ENCODE peak calls at places on chromosome 14, in five cellular contexts. One of them, this sample, is unnamed.

GRCh38 chr14:93987376-93987775 is 9.7 kb upstream of the CCDC197 start:
- ATAC-seq in gastrocnemius medialis: peak
- ATAC-seq in A549: no peak
- ATAC-seq in IMR-90: no peak
- ATAC-seq in body of pancreas: peak
- ATAC-seq in this sample: no peak

GRCh38 chr14:21735639-21736307 is 62.2 kb upstream of the OR4E1 start:
- ATAC-seq in gastrocnemius medialis: no peak
- ATAC-seq in A549: no peak
- ATAC-seq in IMR-90: no peak
- ATAC-seq in body of pancreas: no peak
- ATAC-seq in this sample: no peak

GRCh38 chr14:99213603-99214002 is 58.4 kb downstream of the BCL11B start:
- ATAC-seq in gastrocnemius medialis: no peak
- ATAC-seq in A549: no peak
- ATAC-seq in IMR-90: no peak
- ATAC-seq in body of pancreas: no peak
- ATAC-seq in this sample: no peak

GRCh38 chr14:76947838-76948184 is 80.7 kb downstream of the IRF2BPL start:
- ATAC-seq in gastrocnemius medialis: no peak
- ATAC-seq in A549: no peak
- ATAC-seq in IMR-90: no peak
- ATAC-seq in body of pancreas: no peak
- ATAC-seq in this sample: no peak

GRCh38 chr14:89516173-89516572 is 99.1 kb upstream of the FOXN3 start:
- ATAC-seq in gastrocnemius medialis: no peak
- ATAC-seq in A549: no peak
- ATAC-seq in IMR-90: no peak
- ATAC-seq in body of pancreas: no peak
- ATAC-seq in this sample: no peak

GRCh38 chr14:93525691-93526451 is 95.1 kb downstream of the UNC79 start:
- ATAC-seq in gastrocnemius medialis: no peak
- ATAC-seq in A549: no peak
- ATAC-seq in IMR-90: no peak
- ATAC-seq in body of pancreas: no peak
- ATAC-seq in this sample: no peak

GRCh38 chr14:28760431-28760996 is 6.1 kb upstream of the FOXG1 start:
- ATAC-seq in gastrocnemius medialis: no peak
- ATAC-seq in A549: no peak
- ATAC-seq in IMR-90: no peak
- ATAC-seq in body of pancreas: no peak
- ATAC-seq in this sample: no peak

GRCh38 chr14:35366048-35366428 is 38.5 kb downstream of the NFKBIA start:
- ATAC-seq in gastrocnemius medialis: peak
- ATAC-seq in A549: no peak
- ATAC-seq in IMR-90: no peak
- ATAC-seq in body of pancreas: no peak
- ATAC-seq in this sample: no peak

GRCh38 chr14:92465353-92466067 is 48.1 kb upstream of the RIN3 start:
- ATAC-seq in gastrocnemius medialis: no peak
- ATAC-seq in A549: no peak
- ATAC-seq in IMR-90: no peak
- ATAC-seq in body of pancreas: no peak
- ATAC-seq in this sample: peak

GRCh38 chr14:61564623-61565091 is 130.7 kb upstream of the HIF1A start:
- ATAC-seq in gastrocnemius medialis: no peak
- ATAC-seq in A549: peak
- ATAC-seq in IMR-90: peak
- ATAC-seq in body of pancreas: no peak
- ATAC-seq in this sample: no peak

GRCh38 chr14:69779088-69779487 is 12.1 kb downstream of the SRSF5 start:
- ATAC-seq in gastrocnemius medialis: no peak
- ATAC-seq in A549: no peak
- ATAC-seq in IMR-90: no peak
- ATAC-seq in body of pancreas: no peak
- ATAC-seq in this sample: no peak

GRCh38 chr14:92439551-92440344 is 73.8 kb upstream of the RIN3 start:
- ATAC-seq in gastrocnemius medialis: no peak
- ATAC-seq in A549: no peak
- ATAC-seq in IMR-90: no peak
- ATAC-seq in body of pancreas: no peak
- ATAC-seq in this sample: no peak

GRCh38 chr14:50594577-50595316 is 34.8 kb downstream of the ATL1 start:
- ATAC-seq in gastrocnemius medialis: no peak
- ATAC-seq in A549: no peak
- ATAC-seq in IMR-90: no peak
- ATAC-seq in body of pancreas: no peak
- ATAC-seq in this sample: no peak

GRCh38 chr14:49986344-49987014 is 93.6 kb downstream of the ARF6 start:
- ATAC-seq in gastrocnemius medialis: no peak
- ATAC-seq in A549: peak
- ATAC-seq in IMR-90: no peak
- ATAC-seq in body of pancreas: no peak
- ATAC-seq in this sample: no peak

GRCh38 chr14:68939424-68939892 is 39.6 kb downstream of the ACTN1 start:
- ATAC-seq in gastrocnemius medialis: no peak
- ATAC-seq in A549: no peak
- ATAC-seq in IMR-90: no peak
- ATAC-seq in body of pancreas: no peak
- ATAC-seq in this sample: no peak

GRCh38 chr14:68762944-68763831 is 29.7 kb downstream of the ZFP36L1 start:
- ATAC-seq in gastrocnemius medialis: no peak
- ATAC-seq in A549: peak
- ATAC-seq in IMR-90: peak
- ATAC-seq in body of pancreas: peak
- ATAC-seq in this sample: peak

GRCh38 chr14:75823334-75823733 is 158.5 kb downstream of the TGFB3 start:
- ATAC-seq in gastrocnemius medialis: no peak
- ATAC-seq in A549: no peak
- ATAC-seq in IMR-90: no peak
- ATAC-seq in body of pancreas: no peak
- ATAC-seq in this sample: peak

GRCh38 chr14:91398707-91399106 is 18.9 kb downstream of the CCDC88C start:
- ATAC-seq in gastrocnemius medialis: no peak
- ATAC-seq in A549: no peak
- ATAC-seq in IMR-90: no peak
- ATAC-seq in body of pancreas: no peak
- ATAC-seq in this sample: no peak

GRCh38 chr14:58107041-58107440 is 45.0 kb downstream of the ARMH4 start:
- ATAC-seq in gastrocnemius medialis: no peak
- ATAC-seq in A549: no peak
- ATAC-seq in IMR-90: no peak
- ATAC-seq in body of pancreas: no peak
- ATAC-seq in this sample: no peak

GRCh38 chr14:23482814-23483128 is 13.3 kb downstream of the NGDN start:
- ATAC-seq in gastrocnemius medialis: no peak
- ATAC-seq in A549: no peak
- ATAC-seq in IMR-90: no peak
- ATAC-seq in body of pancreas: no peak
- ATAC-seq in this sample: no peak

GRCh38 chr14:68951800-68952540 is 27.1 kb downstream of the ACTN1 start:
- ATAC-seq in gastrocnemius medialis: no peak
- ATAC-seq in A549: no peak
- ATAC-seq in IMR-90: peak
- ATAC-seq in body of pancreas: no peak
- ATAC-seq in this sample: no peak

GRCh38 chr14:69316449-69317391 is 56.8 kb downstream of the GALNT16 start:
- ATAC-seq in gastrocnemius medialis: peak
- ATAC-seq in A549: peak
- ATAC-seq in IMR-90: peak
- ATAC-seq in body of pancreas: peak
- ATAC-seq in this sample: peak

GRCh38 chr14:101808020-101808641 is 46.6 kb downstream of the PPP2R5C start:
- ATAC-seq in gastrocnemius medialis: no peak
- ATAC-seq in A549: peak
- ATAC-seq in IMR-90: no peak
- ATAC-seq in body of pancreas: peak
- ATAC-seq in this sample: no peak

GRCh38 chr14:101810897-101811620 is 49.5 kb downstream of the PPP2R5C start:
- ATAC-seq in gastrocnemius medialis: no peak
- ATAC-seq in A549: no peak
- ATAC-seq in IMR-90: no peak
- ATAC-seq in body of pancreas: no peak
- ATAC-seq in this sample: no peak

GRCh38 chr14:101808894-101809670 is 47.6 kb downstream of the PPP2R5C start:
- ATAC-seq in gastrocnemius medialis: no peak
- ATAC-seq in A549: no peak
- ATAC-seq in IMR-90: no peak
- ATAC-seq in body of pancreas: peak
- ATAC-seq in this sample: no peak

GRCh38 chr14:101812071-101812470 is 50.6 kb downstream of the PPP2R5C start:
- ATAC-seq in gastrocnemius medialis: no peak
- ATAC-seq in A549: no peak
- ATAC-seq in IMR-90: no peak
- ATAC-seq in body of pancreas: no peak
- ATAC-seq in this sample: no peak

DNA sequence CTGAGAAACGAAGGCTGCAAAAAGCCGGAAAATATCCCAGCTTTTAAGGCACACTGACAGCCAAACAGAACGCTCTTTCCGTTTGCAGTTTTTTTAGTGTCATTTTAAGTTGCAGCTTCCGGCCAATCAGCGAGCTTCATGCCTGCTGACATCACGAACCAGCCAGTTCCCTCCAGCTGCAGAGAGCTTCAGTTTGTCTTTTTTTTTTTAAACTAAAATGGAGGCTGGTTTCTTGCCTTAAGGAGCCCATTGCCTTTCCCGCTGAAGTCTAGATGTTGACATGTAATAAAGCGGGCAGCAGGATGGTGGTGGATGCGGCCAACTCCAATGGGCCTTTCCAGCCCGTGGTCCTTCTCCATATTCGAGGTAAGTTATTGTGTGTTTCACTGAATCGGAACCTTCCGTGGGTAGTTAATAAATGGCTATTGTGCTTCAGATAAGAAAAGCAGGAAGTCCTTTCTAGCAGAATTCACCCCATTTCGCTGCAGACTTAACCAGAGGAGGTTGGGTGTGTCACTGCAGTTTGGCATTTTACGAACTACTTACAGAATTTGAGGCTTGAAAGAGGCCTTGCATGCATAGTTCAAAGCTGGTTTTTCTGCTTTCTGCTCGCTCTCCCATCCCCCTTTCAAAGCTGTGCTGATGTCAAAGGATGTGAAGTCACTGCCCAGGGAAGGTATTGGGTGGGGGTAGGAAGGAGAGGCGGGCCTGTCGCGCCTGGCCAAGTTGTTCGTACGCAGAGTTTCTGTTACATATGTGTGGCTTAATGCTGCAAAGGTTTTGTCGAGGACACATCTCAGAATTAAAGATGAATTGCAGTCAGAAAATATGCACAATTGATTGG is 48.4 kb downstream of the PPP2R5C start:
- ATAC-seq in gastrocnemius medialis: peak
- ATAC-seq in A549: peak
- ATAC-seq in IMR-90: peak
- ATAC-seq in body of pancreas: peak
- ATAC-seq in this sample: peak
- TF ChIP-seq POLR2A in gastrocnemius medialis: peak
- TF ChIP-seq POLR2A in A549: peak
- TF ChIP-seq POLR2A in IMR-90: peak
- TF ChIP-seq POLR2A in body of pancreas: peak
- TF ChIP-seq POLR2A in this sample: peak

DNA sequence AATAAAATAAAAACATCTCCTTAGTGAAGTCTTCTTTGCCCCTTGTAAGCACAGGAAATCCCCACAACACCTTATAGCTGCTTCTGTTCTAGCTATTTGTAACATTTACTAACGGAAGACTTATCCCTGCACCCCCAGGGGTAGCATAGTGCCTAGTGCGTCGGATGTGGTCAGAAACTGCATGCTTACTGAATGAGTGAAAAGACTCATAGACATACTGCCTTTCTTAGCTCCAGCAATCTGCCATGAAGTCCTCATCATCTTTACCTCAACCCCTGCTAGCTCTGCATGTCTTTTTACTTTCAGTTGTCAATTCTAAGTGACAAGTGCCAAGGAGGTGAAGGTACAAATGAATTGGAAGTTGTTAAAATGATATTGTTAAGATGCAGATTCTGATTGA is 12.9 kb downstream of the RIOX1 start:
- ATAC-seq in gastrocnemius medialis: no peak
- ATAC-seq in A549: no peak
- ATAC-seq in IMR-90: peak
- ATAC-seq in body of pancreas: no peak
- ATAC-seq in this sample: no peak
- TF ChIP-seq POLR2A in gastrocnemius medialis: no peak
- TF ChIP-seq POLR2A in A549: no peak
- TF ChIP-seq POLR2A in IMR-90: no peak
- TF ChIP-seq POLR2A in body of pancreas: no peak
- TF ChIP-seq POLR2A in this sample: no peak

GRCh38 chr14:103123128-103123633 is at the start of gene TNFAIP2:
- ATAC-seq in gastrocnemius medialis: peak
- ATAC-seq in A549: peak
- ATAC-seq in IMR-90: no peak
- ATAC-seq in body of pancreas: peak
- ATAC-seq in this sample: peak
- TF ChIP-seq POLR2A in gastrocnemius medialis: peak
- TF ChIP-seq POLR2A in A549: peak
- TF ChIP-seq POLR2A in IMR-90: no peak
- TF ChIP-seq POLR2A in body of pancreas: peak
- TF ChIP-seq POLR2A in this sample: peak

GRCh38 chr14:57008534-57008933 is 198.3 kb upstream of the OTX2 start:
- ATAC-seq in gastrocnemius medialis: no peak
- ATAC-seq in A549: no peak
- ATAC-seq in IMR-90: no peak
- ATAC-seq in body of pancreas: no peak
- ATAC-seq in this sample: no peak

GRCh38 chr14:57013987-57014386 is 203.7 kb upstream of the OTX2 start:
- ATAC-seq in gastrocnemius medialis: no peak
- ATAC-seq in A549: no peak
- ATAC-seq in IMR-90: no peak
- ATAC-seq in body of pancreas: no peak
- ATAC-seq in this sample: no peak

DNA sequence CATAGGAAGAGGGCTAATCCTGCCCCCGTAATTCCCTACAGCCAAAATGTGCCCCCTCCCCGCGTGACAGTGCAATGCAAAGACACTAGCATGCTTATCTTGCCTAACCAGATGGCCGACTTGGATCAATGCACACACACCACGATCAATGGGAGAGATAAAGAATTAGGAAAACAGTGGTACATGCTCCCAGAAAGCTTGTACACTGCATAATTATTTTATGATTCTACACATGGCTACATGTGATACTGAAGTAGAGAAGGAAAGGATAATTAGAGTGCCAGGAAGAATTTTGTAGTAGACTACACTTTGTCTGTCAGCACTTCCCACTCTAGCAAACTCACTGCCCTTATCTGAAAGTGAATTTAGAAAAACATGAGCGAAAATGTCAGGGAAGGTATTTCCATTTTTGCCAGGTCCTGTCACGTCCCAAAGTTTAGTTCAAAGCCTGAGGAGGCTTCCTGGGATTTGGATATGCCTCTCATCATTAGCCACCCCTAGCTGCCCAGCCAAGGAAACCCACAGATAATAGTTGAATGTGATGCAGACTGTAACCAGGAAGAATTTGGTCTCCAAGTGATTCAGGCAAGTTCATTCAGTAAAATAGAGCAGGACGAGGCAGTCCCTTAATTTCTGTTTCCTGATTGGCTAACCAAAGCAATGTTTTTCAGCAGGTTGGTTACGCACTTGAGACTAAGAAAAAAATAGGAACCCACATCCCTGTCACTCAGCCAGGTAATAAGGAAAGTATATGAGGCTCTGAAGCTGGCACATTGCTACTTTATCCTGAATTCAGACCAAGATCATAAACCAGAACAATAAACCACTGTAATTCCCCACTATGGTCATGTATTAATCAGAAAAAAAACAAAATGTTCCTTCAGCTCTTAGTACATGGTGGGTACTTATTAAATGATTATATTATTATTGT is 199.6 kb upstream of the OTX2 start:
- ATAC-seq in gastrocnemius medialis: no peak
- ATAC-seq in A549: no peak
- ATAC-seq in IMR-90: no peak
- ATAC-seq in body of pancreas: peak
- ATAC-seq in this sample: no peak
- TF ChIP-seq POLR2A in gastrocnemius medialis: no peak
- TF ChIP-seq POLR2A in A549: no peak
- TF ChIP-seq POLR2A in IMR-90: no peak
- TF ChIP-seq POLR2A in body of pancreas: no peak
- TF ChIP-seq POLR2A in this sample: no peak